ENCODE peak calls at places on chromosomes 6 and 20, in five cellular contexts. One of them, this sample, is unnamed.

GRCh38 chr6:169344651-169345050 is 91.0 kb upstream of the THBS2 start:
- DNase-seq in right atrium auricular region: no peak
- DNase-seq in HCT116: no peak
- DNase-seq in cardiac muscle cell: peak; percentile 36
- DNase-seq in breast epithelium: no peak
- DNase-seq in this sample: no peak

GRCh38 chr6:33651947-33652346 is 30.8 kb downstream of the ITPR3 start:
- DNase-seq in right atrium auricular region: no peak
- DNase-seq in HCT116: no peak
- DNase-seq in cardiac muscle cell: no peak
- DNase-seq in breast epithelium: no peak
- DNase-seq in this sample: no peak

GRCh38 chr6:139449611-139450000 is 75.2 kb upstream of the CITED2 start:
- DNase-seq in right atrium auricular region: no peak
- DNase-seq in HCT116: no peak
- DNase-seq in cardiac muscle cell: peak; percentile 69
- DNase-seq in breast epithelium: no peak
- DNase-seq in this sample: no peak

GRCh38 chr6:116465246-116465645 is 4.1 kb downstream of the CALHM6 start:
- DNase-seq in right atrium auricular region: no peak
- DNase-seq in HCT116: no peak
- DNase-seq in cardiac muscle cell: no peak
- DNase-seq in breast epithelium: no peak
- DNase-seq in this sample: no peak

GRCh38 chr20:58432190-58432954 is 43.3 kb downstream of the VAPB start:
- DNase-seq in right atrium auricular region: no peak
- DNase-seq in HCT116: no peak
- DNase-seq in cardiac muscle cell: peak; percentile 65
- DNase-seq in breast epithelium: no peak
- DNase-seq in this sample: no peak

GRCh38 chr6:5208039-5208438 is 52.7 kb downstream of the LYRM4 start:
- DNase-seq in right atrium auricular region: no peak
- DNase-seq in HCT116: no peak
- DNase-seq in cardiac muscle cell: peak; percentile 25
- DNase-seq in breast epithelium: no peak
- DNase-seq in this sample: no peak

GRCh38 chr6:9766240-9766915 is 648.5 kb downstream of the TFAP2A start:
- DNase-seq in right atrium auricular region: no peak
- DNase-seq in HCT116: peak; percentile 10
- DNase-seq in cardiac muscle cell: peak; percentile 66
- DNase-seq in breast epithelium: no peak
- DNase-seq in this sample: no peak

GRCh38 chr6:69279805-69280204 is 517.0 kb downstream of the LMBRD1 start:
- DNase-seq in right atrium auricular region: no peak
- DNase-seq in HCT116: no peak
- DNase-seq in cardiac muscle cell: no peak
- DNase-seq in breast epithelium: no peak
- DNase-seq in this sample: no peak

GRCh38 chr6:43383021-43383667 is 13.7 kb upstream of the ZNF318 start:
- DNase-seq in right atrium auricular region: no peak
- DNase-seq in HCT116: no peak
- DNase-seq in cardiac muscle cell: peak; percentile 68
- DNase-seq in breast epithelium: no peak
- DNase-seq in this sample: no peak

GRCh38 chr6:23705691-23706090 is 420.3 kb upstream of the NRSN1 start:
- DNase-seq in right atrium auricular region: no peak
- DNase-seq in HCT116: no peak
- DNase-seq in cardiac muscle cell: no peak
- DNase-seq in breast epithelium: no peak
- DNase-seq in this sample: no peak

DNA sequence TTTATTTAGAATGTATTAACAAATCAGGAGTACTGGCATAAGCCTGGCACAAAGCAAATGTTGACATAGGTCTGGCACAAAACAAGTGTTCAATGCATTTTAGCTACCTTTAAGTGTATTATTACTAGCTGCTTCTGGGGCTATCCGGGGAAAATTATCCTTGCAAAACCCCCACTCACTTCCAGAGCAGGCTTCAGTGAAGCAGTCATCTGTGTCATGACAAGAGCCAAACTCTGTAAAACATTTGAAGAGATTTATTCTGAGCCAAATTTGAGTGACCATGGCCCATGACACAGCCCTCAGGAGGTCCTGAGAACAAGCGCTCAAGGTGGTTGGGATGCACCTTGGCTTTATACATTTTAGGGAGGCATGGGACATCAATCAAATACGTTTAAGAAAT is 6.4 kb upstream of the TRIM38 start:
- DNase-seq in right atrium auricular region: no peak
- DNase-seq in HCT116: no peak
- DNase-seq in cardiac muscle cell: no peak
- DNase-seq in breast epithelium: no peak
- DNase-seq in this sample: no peak
- H3K9me3 ChIP-seq in right atrium auricular region: no peaks in the 10 kb centered on the region
- H3K9me3 ChIP-seq in HCT116: peaks cover 3% of the 10 kb centered on the region
- H3K9me3 ChIP-seq in cardiac muscle cell: no peaks in the 10 kb centered on the region
- H3K9me3 ChIP-seq in breast epithelium: peaks cover 5% of the 10 kb centered on the region
- H3K9me3 ChIP-seq in this sample: no peaks in the 10 kb centered on the region

GRCh38 chr6:106085984-106086832 is at the start of gene PRDM1:
- DNase-seq in right atrium auricular region: no peak
- DNase-seq in HCT116: peak; percentile 81
- DNase-seq in cardiac muscle cell: peak; percentile 45
- DNase-seq in breast epithelium: peak; percentile 66
- DNase-seq in this sample: peak; percentile 69
- TF ChIP-seq CTCF in right atrium auricular region: no peak
- TF ChIP-seq CTCF in HCT116: peak; percentile 28
- TF ChIP-seq CTCF in cardiac muscle cell: no peak
- TF ChIP-seq CTCF in breast epithelium: peak; percentile 16
- TF ChIP-seq CTCF in this sample: peak; percentile 38

GRCh38 chr6:167856999-167857660 is 30.4 kb downstream of the AFDN start:
- DNase-seq in right atrium auricular region: no peak
- DNase-seq in HCT116: no peak
- DNase-seq in cardiac muscle cell: peak; percentile 87
- DNase-seq in breast epithelium: no peak
- DNase-seq in this sample: no peak
- H3K27ac ChIP-seq in right atrium auricular region: no peak overlapping the region
- H3K27ac ChIP-seq in HCT116: no peak overlapping the region
- H3K27ac ChIP-seq in cardiac muscle cell: peak overlapping the region; percentile 82
- H3K27ac ChIP-seq in breast epithelium: peak overlapping the region; percentile 11
- H3K27ac ChIP-seq in this sample: no peak overlapping the region

GRCh38 chr20:63214514-63214913 is 1.4 kb downstream of the YTHDF1 start:
- DNase-seq in right atrium auricular region: no peak
- DNase-seq in HCT116: no peak
- DNase-seq in cardiac muscle cell: no peak
- DNase-seq in breast epithelium: no peak
- DNase-seq in this sample: no peak
- H3K9me3 ChIP-seq in right atrium auricular region: no peaks in the 10 kb centered on the region
- H3K9me3 ChIP-seq in HCT116: no peaks in the 10 kb centered on the region
- H3K9me3 ChIP-seq in cardiac muscle cell: no peaks in the 10 kb centered on the region
- H3K9me3 ChIP-seq in breast epithelium: no peaks in the 10 kb centered on the region
- H3K9me3 ChIP-seq in this sample: no peaks in the 10 kb centered on the region

GRCh38 chr20:22106308-22106938 is 401.0 kb downstream of the PAX1 start:
- DNase-seq in right atrium auricular region: no peak
- DNase-seq in HCT116: no peak
- DNase-seq in cardiac muscle cell: no peak
- DNase-seq in breast epithelium: no peak
- DNase-seq in this sample: no peak
- TF ChIP-seq CTCF in right atrium auricular region: no peak
- TF ChIP-seq CTCF in HCT116: peak; percentile 5
- TF ChIP-seq CTCF in cardiac muscle cell: no peak
- TF ChIP-seq CTCF in breast epithelium: no peak
- TF ChIP-seq CTCF in this sample: peak; percentile 38

This sample was measured in tibial nerve.